ENCODE peak calls at places on chromosomes 4 and X, in seven cellular contexts. W, H, G, D, V, X and A are unnamed samples.

GRCh38 chrX:154890990-154891639 is 5.0 kb downstream of the F8A1 start:
- DNase-seq in V (no peak), W (no peak), H (no peak), X (no peak), G (no peak), D (no peak), A (no peak)

GRCh38 chr4:88104902-88105610 is 53.4 kb downstream of the ABCG2 start:
- DNase-seq in H (peak; percentile 87), W (no peak), D (no peak), X (peak; percentile 72), V (no peak), G (no peak), A (peak; percentile 91)

GRCh38 chr4:156779774-156780173 is 191.8 kb downstream of the PDGFC start:
- DNase-seq in G (no peak), D (no peak), X (peak; percentile 81), W (no peak), V (peak; percentile 52), H (peak; percentile 76), A (peak; percentile 84)

GRCh38 chr4:76485450-76485849 is 50.4 kb downstream of the SHROOM3 start:
- DNase-seq in H (peak; percentile 56), W (peak; percentile 9), G (no peak), D (peak; percentile 45), X (no peak), V (peak; percentile 62), A (peak; percentile 69)

GRCh38 chr4:110683600-110683999 is 60.7 kb upstream of the PITX2 start:
- DNase-seq in H (no peak), W (no peak), G (no peak), X (no peak), D (no peak), V (no peak), A (no peak)

GRCh38 chr4:112853662-112854256 is 195.7 kb upstream of the ANK2 start:
- DNase-seq in W (peak; percentile 9), D (no peak), V (no peak), H (no peak), X (peak; percentile 30), G (no peak), A (peak; percentile 8)

GRCh38 chr4:185205697-185206342 is 2.0 kb upstream of the CFAP97 start:
- DNase-seq in W (no peak), X (no peak), G (no peak), V (no peak), H (no peak), D (no peak), A (no peak)

GRCh38 chrX:75781618-75782017 is 3.4 kb downstream of the MAGEE2 start:
- DNase-seq in H (no peak), G (peak; percentile 0), W (peak; percentile 33), X (peak; percentile 10), V (no peak), D (no peak), A (no peak)

GRCh38 chrX:109840585-109840984 is 107.5 kb upstream of the ACSL4 start:
- DNase-seq in V (peak; percentile 21), W (peak; percentile 69), H (peak; percentile 92), G (no peak), D (no peak), X (peak; percentile 90), A (peak; percentile 81)

GRCh38 chr4:97585274-97585673 is 558.0 kb downstream of the STPG2 start:
- DNase-seq in W (no peak), V (no peak), G (no peak), H (no peak), D (no peak), X (no peak), A (no peak)

GRCh38 chr4:135510582-135510981 is 1309.0 kb upstream of the PABPC4L start:
- DNase-seq in W (no peak), D (no peak), H (peak; percentile 11), V (no peak), G (no peak), X (no peak), A (no peak)

GRCh38 chr4:173014113-173014558 is 154.5 kb upstream of the GALNT7 start:
- DNase-seq in W (no peak), V (no peak), X (peak; percentile 78), H (peak; percentile 68), D (peak; percentile 86), G (peak; percentile 54), A (peak; percentile 57)

GRCh38 chr4:38678078-38678477 is 14.1 kb downstream of the KLF3 start:
- DNase-seq in X (peak; percentile 97), D (no peak), G (no peak), H (peak; percentile 58), W (no peak), V (no peak), A (no peak)

GRCh38 chrX:154714925-154715324 is 36.0 kb downstream of the GAB3 start:
- DNase-seq in H (no peak), D (peak; percentile 33), V (peak; percentile 23), X (peak; percentile 44), G (peak; percentile 35), W (peak; percentile 76), A (peak; percentile 76)

GRCh38 chr4:80101086-80101767 is 28.2 kb upstream of the ANTXR2 start:
- DNase-seq in H (no peak), G (no peak), X (no peak), W (peak; percentile 74), D (no peak), V (no peak), A (peak; percentile 66)

GRCh38 chr4:3472411-3473141 is 9.5 kb downstream of the DOK7 start:
- DNase-seq in H (no peak), V (no peak), W (no peak), G (no peak), D (no peak), X (no peak), A (no peak)

GRCh38 chrX:14064632-14065432 is 35.1 kb upstream of the GEMIN8 start:
- DNase-seq in H (peak; percentile 35), W (peak; percentile 1), X (no peak), V (peak; percentile 13), D (no peak), G (no peak), A (peak; percentile 83)

GRCh38 chrX:115330498-115331138 is 41.1 kb downstream of the LUZP4 start:
- DNase-seq in G (no peak), D (peak; percentile 64), W (peak; percentile 79), H (peak; percentile 45), X (peak; percentile 71), V (peak; percentile 44), A (peak; percentile 69)

GRCh38 chr4:185122681-185123345 is 20.3 kb upstream of the SLC25A4 start:
- DNase-seq in H (peak; percentile 38), X (no peak), V (no peak), G (no peak), D (no peak), W (no peak), A (peak; percentile 35)

GRCh38 chr4:70688795-70689231 is 481 bp downstream of the UTP3 start:
- DNase-seq in G (no peak), X (peak; percentile 54), H (no peak), W (no peak), D (no peak), V (no peak), A (no peak)

GRCh38 chr4:42654606-42655005 is 2.3 kb downstream of the ATP8A1 start:
- DNase-seq in G (no peak), W (no peak), H (peak; percentile 63), X (peak; percentile 87), V (peak; percentile 4), D (no peak), A (peak; percentile 90)

GRCh38 chr4:8434251-8435073 is 6.1 kb downstream of the ACOX3 start:
- DNase-seq in H (no peak), W (no peak), G (no peak), X (no peak), V (no peak), D (no peak), A (no peak)

GRCh38 chrX:7191681-7192110 is 43.7 kb upstream of the PUDP start:
- DNase-seq in V (no peak), W (peak; percentile 13), H (no peak), D (peak; percentile 69), G (no peak), X (peak; percentile 4), A (peak; percentile 21)

GRCh38 chr4:84939111-84939510 is 27.4 kb downstream of the WDFY3 start:
- DNase-seq in G (no peak), W (no peak), H (no peak), V (no peak), D (no peak), X (no peak), A (no peak)
- H3K9ac ChIP-seq in G (no peak overlapping the region), W (no peak overlapping the region), H (no peak overlapping the region), V (no peak overlapping the region), D (no peak overlapping the region), X (no peak overlapping the region), A (no peak overlapping the region)

GRCh38 chr4:12126476-12126875 is 697.8 kb upstream of the HS3ST1 start:
- DNase-seq in H (no peak), G (no peak), X (no peak), D (no peak), V (no peak), W (peak; percentile 1), A (no peak)
- H2AFZ ChIP-seq in H (no peak overlapping the region), G (no peak overlapping the region), X (no peak overlapping the region), D (no peak overlapping the region), V (no peak overlapping the region), W (no peak overlapping the region), A (no peak overlapping the region)

DNA sequence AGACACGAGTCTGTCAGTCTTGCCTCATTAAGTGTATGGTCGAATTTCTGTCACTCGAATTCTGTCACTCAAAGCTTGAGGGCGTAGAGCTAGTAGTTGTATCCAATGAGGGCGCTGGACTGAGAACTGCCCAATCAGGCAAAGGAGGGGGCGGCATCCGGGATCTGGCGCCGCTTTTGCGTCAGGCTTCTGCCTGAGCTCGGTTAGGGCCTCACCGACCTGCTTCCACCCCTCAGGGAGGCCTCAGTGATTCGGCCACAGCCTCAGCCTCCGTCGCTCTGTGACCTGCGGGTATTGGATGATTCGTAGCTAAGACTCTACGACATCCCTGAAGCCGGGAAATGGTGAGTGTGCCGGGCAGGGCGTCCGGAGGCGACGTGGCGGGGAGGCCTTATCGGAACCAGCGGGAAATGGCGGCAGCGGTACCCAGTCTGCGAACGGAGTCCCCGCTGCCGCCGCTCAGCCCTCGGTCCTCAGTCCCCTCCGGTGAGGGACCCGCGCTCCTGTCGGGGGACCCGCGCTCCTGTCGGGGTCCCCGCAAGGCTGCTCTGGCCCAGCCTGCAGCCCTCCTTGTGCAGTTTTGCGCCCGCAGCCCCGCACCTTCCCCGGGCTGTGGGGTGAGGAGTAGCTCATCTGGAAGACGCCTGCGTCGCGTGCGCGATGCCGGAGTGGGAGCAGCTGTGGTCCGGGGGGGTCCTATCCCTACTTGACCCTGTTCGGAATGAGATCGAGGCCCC is 88.3 kb downstream of the ZNF718 start:
- DNase-seq in G (peak; percentile 75), V (no peak), H (peak; percentile 77), X (peak; percentile 90), D (no peak), W (peak; percentile 94), A (no peak)
- H3K9ac ChIP-seq in G (peak overlapping the region; percentile 97), V (no peak overlapping the region), H (no peak overlapping the region), X (peak overlapping the region; percentile 97), D (peak overlapping the region; percentile 75), W (peak overlapping the region; percentile 86), A (no peak overlapping the region)

GRCh38 chrX:11757729-11758399 is at the start of gene MSL3:
- DNase-seq in G (peak; percentile 52), D (peak; percentile 60), W (peak; percentile 63), X (peak; percentile 86), H (peak; percentile 36), V (no peak), A (peak; percentile 50)

GRCh38 chrX:11757397-11757728 is 674 bp upstream of the MSL3 start:
- DNase-seq in V (no peak), W (no peak), H (no peak), X (no peak), G (no peak), D (no peak), A (no peak)

GRCh38 chrX:11755724-11756123 is 2.3 kb upstream of the MSL3 start:
- DNase-seq in H (no peak), W (no peak), V (no peak), X (no peak), G (no peak), D (no peak), A (peak; percentile 76)

GRCh38 chrX:11754958-11755645 is 2.9 kb upstream of the MSL3 start:
- DNase-seq in H (no peak), V (no peak), G (no peak), X (no peak), D (no peak), W (no peak), A (no peak)

GRCh38 chrX:11756354-11757318 is 1.4 kb upstream of the MSL3 start:
- DNase-seq in X (peak; percentile 58), G (no peak), D (no peak), H (no peak), V (no peak), W (peak; percentile 80), A (peak; percentile 56)
- H2AFZ ChIP-seq in X (peak overlapping the region; percentile 70), G (peak overlapping the region; percentile 87), D (no peak overlapping the region), H (no peak overlapping the region), V (no peak overlapping the region), W (no peak overlapping the region), A (peak overlapping the region; percentile 86)